ENCODE peak calls at places on chromosomes 11 and 22, in six cellular contexts. One of them, this sample, is unnamed.

GRCh38 chr11:8717876-8718753 is 35.5 kb downstream of the RPL27A start:
- DNase-seq in astrocyte of the cerebellum: peak
- DNase-seq in fibroblast of mammary gland: peak
- DNase-seq in transverse colon: peak
- DNase-seq in AG09309: peak
- DNase-seq in cardiac fibroblast: peak
- DNase-seq in this sample: peak

GRCh38 chr11:68020575-68020974 is 9.9 kb upstream of the NDUFS8 start:
- DNase-seq in astrocyte of the cerebellum: no peak
- DNase-seq in fibroblast of mammary gland: no peak
- DNase-seq in transverse colon: no peak
- DNase-seq in AG09309: no peak
- DNase-seq in cardiac fibroblast: peak
- DNase-seq in this sample: no peak

GRCh38 chr11:60939828-60940227 is 12.1 kb downstream of the SLC15A3 start:
- DNase-seq in astrocyte of the cerebellum: no peak
- DNase-seq in fibroblast of mammary gland: no peak
- DNase-seq in transverse colon: no peak
- DNase-seq in AG09309: no peak
- DNase-seq in cardiac fibroblast: peak
- DNase-seq in this sample: no peak

GRCh38 chr22:32050678-32051515 is 7.8 kb downstream of the SLC5A1 start:
- DNase-seq in astrocyte of the cerebellum: peak
- DNase-seq in fibroblast of mammary gland: peak
- DNase-seq in transverse colon: no peak
- DNase-seq in AG09309: peak
- DNase-seq in cardiac fibroblast: peak
- DNase-seq in this sample: peak

GRCh38 chr22:27895600-27895999 is 23.5 kb downstream of the PITPNB start:
- DNase-seq in astrocyte of the cerebellum: no peak
- DNase-seq in fibroblast of mammary gland: no peak
- DNase-seq in transverse colon: no peak
- DNase-seq in AG09309: no peak
- DNase-seq in cardiac fibroblast: no peak
- DNase-seq in this sample: peak

GRCh38 chr11:123587044-123587443 is 67.4 kb downstream of the SCN3B start:
- DNase-seq in astrocyte of the cerebellum: no peak
- DNase-seq in fibroblast of mammary gland: peak
- DNase-seq in transverse colon: no peak
- DNase-seq in AG09309: no peak
- DNase-seq in cardiac fibroblast: no peak
- DNase-seq in this sample: no peak

GRCh38 chr11:120017582-120017981 is 120.3 kb downstream of the TRIM29 start:
- DNase-seq in astrocyte of the cerebellum: no peak
- DNase-seq in fibroblast of mammary gland: no peak
- DNase-seq in transverse colon: no peak
- DNase-seq in AG09309: no peak
- DNase-seq in cardiac fibroblast: no peak
- DNase-seq in this sample: no peak

GRCh38 chr11:69052343-69053168 is 3.8 kb downstream of the TPCN2 start:
- DNase-seq in astrocyte of the cerebellum: no peak
- DNase-seq in fibroblast of mammary gland: no peak
- DNase-seq in transverse colon: no peak
- DNase-seq in AG09309: no peak
- DNase-seq in cardiac fibroblast: no peak
- DNase-seq in this sample: peak

GRCh38 chr22:46119093-46119728 is 31.1 kb upstream of the PPARA start:
- DNase-seq in astrocyte of the cerebellum: no peak
- DNase-seq in fibroblast of mammary gland: peak
- DNase-seq in transverse colon: no peak
- DNase-seq in AG09309: no peak
- DNase-seq in cardiac fibroblast: no peak
- DNase-seq in this sample: no peak

GRCh38 chr11:14144905-14145304 is 182.4 kb downstream of the SPON1 start:
- DNase-seq in astrocyte of the cerebellum: no peak
- DNase-seq in fibroblast of mammary gland: no peak
- DNase-seq in transverse colon: no peak
- DNase-seq in AG09309: no peak
- DNase-seq in cardiac fibroblast: no peak
- DNase-seq in this sample: peak

DNA sequence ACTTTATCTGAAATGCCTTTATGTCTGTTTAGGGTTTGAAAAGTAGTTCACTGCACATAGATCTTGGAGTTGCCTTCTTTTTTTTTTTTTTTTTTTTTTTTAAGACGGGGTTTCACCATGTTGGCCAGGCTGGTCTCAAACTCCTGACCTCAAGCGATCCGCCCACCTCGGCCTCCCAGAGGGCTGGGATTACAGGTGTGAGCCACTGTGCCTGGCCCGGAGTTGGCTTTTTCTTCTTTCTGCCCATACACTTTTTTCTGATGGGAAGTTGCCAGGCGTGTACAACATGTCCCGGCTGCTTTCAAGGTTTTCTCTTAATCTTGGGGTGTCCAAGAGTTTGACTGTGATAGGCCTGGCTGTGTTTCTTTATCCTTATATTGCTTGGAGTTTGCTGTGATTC is 12.9 kb upstream of the GNB1L start:
- DNase-seq in astrocyte of the cerebellum: no peak
- DNase-seq in fibroblast of mammary gland: no peak
- DNase-seq in transverse colon: no peak
- DNase-seq in AG09309: no peak
- DNase-seq in cardiac fibroblast: no peak
- DNase-seq in this sample: no peak
- H3K4me3 ChIP-seq in astrocyte of the cerebellum: no peak
- H3K4me3 ChIP-seq in fibroblast of mammary gland: no peak
- H3K4me3 ChIP-seq in transverse colon: no peak
- H3K4me3 ChIP-seq in AG09309: no peak
- H3K4me3 ChIP-seq in cardiac fibroblast: no peak
- H3K4me3 ChIP-seq in this sample: no peak

GRCh38 chr11:35135222-35135621 is 3.7 kb upstream of the CD44 start:
- DNase-seq in astrocyte of the cerebellum: no peak
- DNase-seq in fibroblast of mammary gland: peak
- DNase-seq in transverse colon: no peak
- DNase-seq in AG09309: no peak
- DNase-seq in cardiac fibroblast: peak
- DNase-seq in this sample: no peak
- H3K4me3 ChIP-seq in astrocyte of the cerebellum: no peak
- H3K4me3 ChIP-seq in fibroblast of mammary gland: no peak
- H3K4me3 ChIP-seq in transverse colon: no peak
- H3K4me3 ChIP-seq in AG09309: no peak
- H3K4me3 ChIP-seq in cardiac fibroblast: no peak
- H3K4me3 ChIP-seq in this sample: no peak

DNA sequence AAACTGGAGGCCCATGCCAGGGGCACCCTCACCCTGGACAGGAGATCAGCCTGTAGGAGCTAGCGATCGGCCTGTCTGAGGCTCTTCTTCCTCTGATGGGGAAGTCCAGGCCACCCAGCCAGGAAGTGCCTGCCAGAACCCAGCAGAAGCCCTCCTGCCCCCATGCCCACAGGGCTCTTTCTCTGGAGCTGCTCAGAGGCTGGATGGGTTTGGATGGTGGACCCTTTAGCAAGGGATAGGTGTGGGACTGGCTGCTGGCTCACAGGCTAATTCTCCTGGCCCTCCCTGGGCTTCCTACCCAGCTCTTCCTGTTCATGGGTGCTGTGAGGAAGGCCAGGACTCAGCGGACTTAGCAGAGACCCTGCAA is 7.7 kb downstream of the FXYD2 start:
- DNase-seq in astrocyte of the cerebellum: no peak
- DNase-seq in fibroblast of mammary gland: no peak
- DNase-seq in transverse colon: no peak
- DNase-seq in AG09309: no peak
- DNase-seq in cardiac fibroblast: no peak
- DNase-seq in this sample: peak
- H3K4me3 ChIP-seq in astrocyte of the cerebellum: no peak
- H3K4me3 ChIP-seq in fibroblast of mammary gland: no peak
- H3K4me3 ChIP-seq in transverse colon: no peak
- H3K4me3 ChIP-seq in AG09309: no peak
- H3K4me3 ChIP-seq in cardiac fibroblast: no peak
- H3K4me3 ChIP-seq in this sample: peak

GRCh38 chr11:65437436-65438227 is 15.0 kb downstream of the NEAT1 start:
- DNase-seq in astrocyte of the cerebellum: no peak
- DNase-seq in fibroblast of mammary gland: peak
- DNase-seq in transverse colon: peak
- DNase-seq in AG09309: no peak
- DNase-seq in cardiac fibroblast: peak
- DNase-seq in this sample: no peak

GRCh38 chr11:65434667-65435179 is 12.1 kb downstream of the NEAT1 start:
- DNase-seq in astrocyte of the cerebellum: no peak
- DNase-seq in fibroblast of mammary gland: peak
- DNase-seq in transverse colon: peak
- DNase-seq in AG09309: no peak
- DNase-seq in cardiac fibroblast: peak
- DNase-seq in this sample: no peak

GRCh38 chr11:65436412-65437032 is 13.9 kb downstream of the NEAT1 start:
- DNase-seq in astrocyte of the cerebellum: no peak
- DNase-seq in fibroblast of mammary gland: peak
- DNase-seq in transverse colon: peak
- DNase-seq in AG09309: no peak
- DNase-seq in cardiac fibroblast: peak
- DNase-seq in this sample: no peak

GRCh38 chr11:65435330-65435931 is 12.8 kb downstream of the NEAT1 start:
- DNase-seq in astrocyte of the cerebellum: no peak
- DNase-seq in fibroblast of mammary gland: peak
- DNase-seq in transverse colon: peak
- DNase-seq in AG09309: no peak
- DNase-seq in cardiac fibroblast: peak
- DNase-seq in this sample: no peak

GRCh38 chr11:65435981-65436411 is 13.4 kb downstream of the NEAT1 start:
- DNase-seq in astrocyte of the cerebellum: no peak
- DNase-seq in fibroblast of mammary gland: peak
- DNase-seq in transverse colon: peak
- DNase-seq in AG09309: no peak
- DNase-seq in cardiac fibroblast: no peak
- DNase-seq in this sample: no peak
- H3K4me3 ChIP-seq in astrocyte of the cerebellum: peak
- H3K4me3 ChIP-seq in fibroblast of mammary gland: no peak
- H3K4me3 ChIP-seq in transverse colon: no peak
- H3K4me3 ChIP-seq in AG09309: no peak
- H3K4me3 ChIP-seq in cardiac fibroblast: peak
- H3K4me3 ChIP-seq in this sample: no peak

This sample was measured in GM12865.